ENCODE peak calls at places on chromosomes 16 and 17, in nine cellular contexts. P is posterior cingulate gyrus; C is non-pigmented ciliary epithelial cell; L is activated T-helper 1 cell treated with anti-CD3 and anti-CD28 coated beads, Interleukin-2, amount 50 U/mL, for 16 hours; D is CD8-positive, alpha-beta memory T cell; E is activated CD4-positive, alpha-beta T cell treated with anti-CD3 and anti-CD28 coated beads, Interleukin-2, amount 10 ng/mL, durations not matched to agents 7 days and 5 days; U is HS-5; Y is cardiac fibroblast; B is prostate gland. A is an unnamed sample.

GRCh38 chr17:76709077-76709950 is 1.5 kb downstream of the MXRA7 start:
- DNase-seq in P (no peak), C (peak; percentile 88), L (no peak), D (no peak), E (no peak), U (peak; percentile 85), Y (peak; percentile 96), B (peak; percentile 44), A (no peak)

GRCh38 chr17:79045830-79046500 is 22.0 kb downstream of the C1QTNF1 start:
- DNase-seq in P (peak; percentile 98), C (no peak), L (peak; percentile 28), D (peak; percentile 63), E (peak; percentile 65), U (no peak), Y (peak; percentile 84), B (peak; percentile 68), A (peak; percentile 72)

GRCh38 chr17:77604301-77605031 is 354.0 kb upstream of the TNRC6C start:
- DNase-seq in P (no peak), C (no peak), L (no peak), D (no peak), E (no peak), U (no peak), Y (no peak), B (no peak), A (no peak)

GRCh38 chr17:34733351-34733750 is 154.0 kb downstream of the TMEM132E start:
- DNase-seq in P (no peak), C (no peak), L (no peak), D (no peak), E (no peak), U (no peak), Y (no peak), B (no peak), A (no peak)

GRCh38 chr17:77936881-77937280 is 21.6 kb upstream of the TNRC6C start:
- DNase-seq in P (no peak), C (no peak), L (no peak), D (no peak), E (no peak), U (no peak), Y (no peak), B (no peak), A (no peak)

GRCh38 chr16:50531359-50531758 is 16.8 kb upstream of the NKD1 start:
- DNase-seq in P (no peak), C (no peak), L (no peak), D (no peak), E (no peak), U (no peak), Y (no peak), B (no peak), A (no peak)

GRCh38 chr16:74296465-74297295 is at the start of gene PSMD7:
- DNase-seq in P (peak; percentile 98), C (peak; percentile 34), L (peak; percentile 73), D (peak; percentile 91), E (peak; percentile 92), U (peak; percentile 64), Y (peak; percentile 89), B (peak; percentile 85), A (peak; percentile 81)

GRCh38 chr17:40554646-40555295 is 10.5 kb downstream of the CCR7 start:
- DNase-seq in P (peak; percentile 81), C (no peak), L (no peak), D (no peak), E (peak; percentile 21), U (no peak), Y (no peak), B (no peak), A (no peak)

GRCh38 chr17:28053725-28054124 is 11.2 kb downstream of the NLK start:
- DNase-seq in P (no peak), C (no peak), L (no peak), D (no peak), E (no peak), U (no peak), Y (no peak), B (no peak), A (no peak)

GRCh38 chr16:88903267-88903666 is 36.8 kb upstream of the PABPN1L start:
- DNase-seq in P (no peak), C (no peak), L (no peak), D (no peak), E (no peak), U (no peak), Y (no peak), B (no peak), A (no peak)

GRCh38 chr17:51427259-51428255 is 167.2 kb downstream of the UTP18 start:
- DNase-seq in P (no peak), C (no peak), L (peak; percentile 21), D (peak; percentile 63), E (peak; percentile 70), U (no peak), Y (no peak), B (no peak), A (peak; percentile 40)

GRCh38 chr16:28193530-28194423 is 18.0 kb downstream of the XPO6 start:
- DNase-seq in P (no peak), C (peak; percentile 94), L (no peak), D (peak; percentile 54), E (no peak), U (peak; percentile 95), Y (peak; percentile 88), B (no peak), A (no peak)

GRCh38 chr17:21007646-21008045 is 35.2 kb downstream of the USP22 start:
- DNase-seq in P (peak; percentile 90), C (no peak), L (no peak), D (no peak), E (no peak), U (no peak), Y (no peak), B (no peak), A (no peak)

GRCh38 chr17:52147872-52148271 is 10.6 kb downstream of the CA10 start:
- DNase-seq in P (no peak), C (no peak), L (no peak), D (no peak), E (no peak), U (no peak), Y (no peak), B (no peak), A (no peak)

GRCh38 chr16:61576476-61576875 is 459.8 kb downstream of the CDH8 start:
- DNase-seq in P (no peak), C (no peak), L (no peak), D (no peak), E (no peak), U (no peak), Y (no peak), B (no peak), A (no peak)

GRCh38 chr16:85276258-85276657 is 164.0 kb upstream of the CIBAR2 start:
- DNase-seq in P (no peak), C (no peak), L (no peak), D (no peak), E (no peak), U (no peak), Y (no peak), B (no peak), A (no peak)

GRCh38 chr16:7513429-7513828 is 180.8 kb downstream of the RBFOX1 start:
- DNase-seq in P (no peak), C (no peak), L (no peak), D (no peak), E (no peak), U (no peak), Y (no peak), B (no peak), A (peak; percentile 6)

GRCh38 chr17:72580321-72581127 is 459.7 kb downstream of the SOX9 start:
- DNase-seq in P (no peak), C (no peak), L (no peak), D (no peak), E (no peak), U (no peak), Y (no peak), B (peak; percentile 88), A (peak; percentile 94)

GRCh38 chr17:9363440-9364350 is 211.9 kb downstream of the STX8 start:
- DNase-seq in P (no peak), C (no peak), L (no peak), D (no peak), E (no peak), U (peak; percentile 60), Y (peak; percentile 28), B (no peak), A (peak; percentile 38)

GRCh38 chr17:43825567-43825966 is 7.4 kb downstream of the MPP3 start:
- DNase-seq in P (no peak), C (no peak), L (no peak), D (no peak), E (no peak), U (no peak), Y (no peak), B (no peak), A (no peak)

GRCh38 chr16:56303066-56303705 is 111.9 kb downstream of the GNAO1 start:
- DNase-seq in P (peak; percentile 86), C (no peak), L (no peak), D (no peak), E (no peak), U (no peak), Y (no peak), B (no peak), A (no peak)

GRCh38 chr16:87822571-87822970 is 46.7 kb downstream of the SLC7A5 start:
- DNase-seq in P (peak; percentile 48), C (no peak), L (no peak), D (no peak), E (no peak), U (no peak), Y (no peak), B (no peak), A (no peak)

GRCh38 chr17:1764274-1764673 is 2.4 kb downstream of the SERPINF1 start:
- DNase-seq in P (no peak), C (no peak), L (peak; percentile 36), D (peak; percentile 71), E (peak; percentile 90), U (no peak), Y (peak; percentile 96), B (peak; percentile 79), A (no peak)